ENCODE peak calls at places on chromosomes 3 and 15, in nine cellular contexts. One of them, this sample, is unnamed.

GRCh38 chr3:146589899-146590508 is 15.1 kb downstream of the PLSCR5 start:
- DNase-seq in natural killer cell: no peak
- DNase-seq in left lobe of liver: no peak
- DNase-seq in T47D: peak
- DNase-seq in stimulated activated CD8-positive, alpha-beta memory T cell treated with anti-CD3 and anti-CD28 coated beads, Interleukin-7, amount 100 ng/mL, for 4 hours: no peak
- DNase-seq in PC-3: peak
- DNase-seq in T-helper 9 cell: no peak
- DNase-seq in A549: peak
- DNase-seq in small intestine: peak
- DNase-seq in this sample: peak

GRCh38 chr3:29577250-29577649 is 296.4 kb downstream of the RBMS3 start:
- DNase-seq in T-helper 9 cell: no peak
- DNase-seq in A549: no peak
- DNase-seq in PC-3: no peak
- DNase-seq in T47D: no peak
- DNase-seq in left lobe of liver: no peak
- DNase-seq in small intestine: no peak
- DNase-seq in stimulated activated CD8-positive, alpha-beta memory T cell treated with anti-CD3 and anti-CD28 coated beads, Interleukin-7, amount 100 ng/mL, for 4 hours: no peak
- DNase-seq in natural killer cell: no peak
- DNase-seq in this sample: no peak

GRCh38 chr15:93449798-93450197 is 360.8 kb upstream of the RGMA start:
- DNase-seq in A549: no peak
- DNase-seq in natural killer cell: no peak
- DNase-seq in T-helper 9 cell: no peak
- DNase-seq in PC-3: no peak
- DNase-seq in stimulated activated CD8-positive, alpha-beta memory T cell treated with anti-CD3 and anti-CD28 coated beads, Interleukin-7, amount 100 ng/mL, for 4 hours: no peak
- DNase-seq in left lobe of liver: no peak
- DNase-seq in small intestine: no peak
- DNase-seq in T47D: no peak
- DNase-seq in this sample: no peak

GRCh38 chr3:128497305-128498126 is 4.5 kb upstream of the GATA2 start:
- DNase-seq in T-helper 9 cell: peak
- DNase-seq in natural killer cell: peak
- DNase-seq in A549: peak
- DNase-seq in small intestine: peak
- DNase-seq in stimulated activated CD8-positive, alpha-beta memory T cell treated with anti-CD3 and anti-CD28 coated beads, Interleukin-7, amount 100 ng/mL, for 4 hours: peak
- DNase-seq in left lobe of liver: peak
- DNase-seq in T47D: peak
- DNase-seq in PC-3: peak
- DNase-seq in this sample: peak

GRCh38 chr15:91289324-91289723 is 189.3 kb downstream of the SV2B start:
- DNase-seq in T47D: peak
- DNase-seq in A549: peak
- DNase-seq in T-helper 9 cell: no peak
- DNase-seq in small intestine: no peak
- DNase-seq in PC-3: no peak
- DNase-seq in natural killer cell: no peak
- DNase-seq in left lobe of liver: no peak
- DNase-seq in stimulated activated CD8-positive, alpha-beta memory T cell treated with anti-CD3 and anti-CD28 coated beads, Interleukin-7, amount 100 ng/mL, for 4 hours: no peak
- DNase-seq in this sample: no peak

GRCh38 chr15:31353931-31354330 is 27.3 kb downstream of the KLF13 start:
- DNase-seq in T-helper 9 cell: no peak
- DNase-seq in T47D: no peak
- DNase-seq in small intestine: no peak
- DNase-seq in A549: no peak
- DNase-seq in stimulated activated CD8-positive, alpha-beta memory T cell treated with anti-CD3 and anti-CD28 coated beads, Interleukin-7, amount 100 ng/mL, for 4 hours: no peak
- DNase-seq in left lobe of liver: peak
- DNase-seq in natural killer cell: no peak
- DNase-seq in PC-3: no peak
- DNase-seq in this sample: no peak

GRCh38 chr15:65054333-65055200 is 9.4 kb downstream of the SLC51B start:
- DNase-seq in left lobe of liver: peak
- DNase-seq in A549: peak
- DNase-seq in T-helper 9 cell: peak
- DNase-seq in PC-3: peak
- DNase-seq in stimulated activated CD8-positive, alpha-beta memory T cell treated with anti-CD3 and anti-CD28 coated beads, Interleukin-7, amount 100 ng/mL, for 4 hours: peak
- DNase-seq in natural killer cell: peak
- DNase-seq in small intestine: peak
- DNase-seq in T47D: peak
- DNase-seq in this sample: peak

GRCh38 chr3:166663194-166663593 is 716.9 kb downstream of the ZBBX start:
- DNase-seq in T47D: no peak
- DNase-seq in T-helper 9 cell: no peak
- DNase-seq in stimulated activated CD8-positive, alpha-beta memory T cell treated with anti-CD3 and anti-CD28 coated beads, Interleukin-7, amount 100 ng/mL, for 4 hours: no peak
- DNase-seq in left lobe of liver: no peak
- DNase-seq in A549: no peak
- DNase-seq in PC-3: peak
- DNase-seq in natural killer cell: no peak
- DNase-seq in small intestine: no peak
- DNase-seq in this sample: no peak

GRCh38 chr3:49244589-49245205 is 32.3 kb downstream of the C3orf62 start:
- DNase-seq in T47D: peak
- DNase-seq in T-helper 9 cell: no peak
- DNase-seq in left lobe of liver: no peak
- DNase-seq in stimulated activated CD8-positive, alpha-beta memory T cell treated with anti-CD3 and anti-CD28 coated beads, Interleukin-7, amount 100 ng/mL, for 4 hours: no peak
- DNase-seq in A549: peak
- DNase-seq in PC-3: peak
- DNase-seq in natural killer cell: no peak
- DNase-seq in small intestine: no peak
- DNase-seq in this sample: no peak

GRCh38 chr15:99845009-99845408 is 111.8 kb upstream of the LYSMD4 start:
- DNase-seq in T-helper 9 cell: no peak
- DNase-seq in A549: no peak
- DNase-seq in natural killer cell: no peak
- DNase-seq in stimulated activated CD8-positive, alpha-beta memory T cell treated with anti-CD3 and anti-CD28 coated beads, Interleukin-7, amount 100 ng/mL, for 4 hours: no peak
- DNase-seq in T47D: no peak
- DNase-seq in left lobe of liver: no peak
- DNase-seq in small intestine: no peak
- DNase-seq in PC-3: no peak
- DNase-seq in this sample: no peak

GRCh38 chr3:148697311-148698189 is at the start of gene AGTR1:
- DNase-seq in stimulated activated CD8-positive, alpha-beta memory T cell treated with anti-CD3 and anti-CD28 coated beads, Interleukin-7, amount 100 ng/mL, for 4 hours: no peak
- DNase-seq in small intestine: no peak
- DNase-seq in PC-3: no peak
- DNase-seq in T-helper 9 cell: no peak
- DNase-seq in A549: peak
- DNase-seq in T47D: no peak
- DNase-seq in left lobe of liver: peak
- DNase-seq in natural killer cell: no peak
- DNase-seq in this sample: no peak

GRCh38 chr3:148408667-148409066 is 289.0 kb upstream of the AGTR1 start:
- DNase-seq in small intestine: no peak
- DNase-seq in T47D: no peak
- DNase-seq in A549: no peak
- DNase-seq in left lobe of liver: no peak
- DNase-seq in T-helper 9 cell: no peak
- DNase-seq in PC-3: no peak
- DNase-seq in natural killer cell: no peak
- DNase-seq in stimulated activated CD8-positive, alpha-beta memory T cell treated with anti-CD3 and anti-CD28 coated beads, Interleukin-7, amount 100 ng/mL, for 4 hours: no peak
- DNase-seq in this sample: no peak

GRCh38 chr3:133854264-133854663 is 41.4 kb downstream of the RAB6B start:
- DNase-seq in A549: no peak
- DNase-seq in left lobe of liver: no peak
- DNase-seq in natural killer cell: no peak
- DNase-seq in T47D: no peak
- DNase-seq in PC-3: no peak
- DNase-seq in T-helper 9 cell: no peak
- DNase-seq in small intestine: no peak
- DNase-seq in stimulated activated CD8-positive, alpha-beta memory T cell treated with anti-CD3 and anti-CD28 coated beads, Interleukin-7, amount 100 ng/mL, for 4 hours: no peak
- DNase-seq in this sample: no peak

GRCh38 chr3:177777699-177778098 is 580.4 kb upstream of the TBL1XR1 start:
- DNase-seq in PC-3: peak
- DNase-seq in A549: peak
- DNase-seq in T47D: peak
- DNase-seq in stimulated activated CD8-positive, alpha-beta memory T cell treated with anti-CD3 and anti-CD28 coated beads, Interleukin-7, amount 100 ng/mL, for 4 hours: no peak
- DNase-seq in left lobe of liver: peak
- DNase-seq in natural killer cell: no peak
- DNase-seq in small intestine: peak
- DNase-seq in T-helper 9 cell: peak
- DNase-seq in this sample: no peak

GRCh38 chr3:42066516-42067181 is 24.5 kb upstream of the TRAK1 start:
- DNase-seq in natural killer cell: no peak
- DNase-seq in small intestine: peak
- DNase-seq in stimulated activated CD8-positive, alpha-beta memory T cell treated with anti-CD3 and anti-CD28 coated beads, Interleukin-7, amount 100 ng/mL, for 4 hours: no peak
- DNase-seq in left lobe of liver: no peak
- DNase-seq in A549: no peak
- DNase-seq in T-helper 9 cell: no peak
- DNase-seq in T47D: no peak
- DNase-seq in PC-3: no peak
- DNase-seq in this sample: no peak

GRCh38 chr3:177753498-177754155 is 556.3 kb upstream of the TBL1XR1 start:
- DNase-seq in natural killer cell: no peak
- DNase-seq in stimulated activated CD8-positive, alpha-beta memory T cell treated with anti-CD3 and anti-CD28 coated beads, Interleukin-7, amount 100 ng/mL, for 4 hours: no peak
- DNase-seq in left lobe of liver: peak
- DNase-seq in T47D: no peak
- DNase-seq in small intestine: no peak
- DNase-seq in PC-3: peak
- DNase-seq in T-helper 9 cell: no peak
- DNase-seq in A549: no peak
- DNase-seq in this sample: no peak

GRCh38 chr3:190911382-190911781 is 48.9 kb upstream of the GMNC start:
- DNase-seq in left lobe of liver: no peak
- DNase-seq in PC-3: no peak
- DNase-seq in T47D: no peak
- DNase-seq in natural killer cell: no peak
- DNase-seq in small intestine: no peak
- DNase-seq in stimulated activated CD8-positive, alpha-beta memory T cell treated with anti-CD3 and anti-CD28 coated beads, Interleukin-7, amount 100 ng/mL, for 4 hours: no peak
- DNase-seq in T-helper 9 cell: no peak
- DNase-seq in A549: no peak
- DNase-seq in this sample: no peak

GRCh38 chr3:45659661-45660566 is 29.3 kb upstream of the SACM1L start:
- DNase-seq in small intestine: peak
- DNase-seq in left lobe of liver: peak
- DNase-seq in stimulated activated CD8-positive, alpha-beta memory T cell treated with anti-CD3 and anti-CD28 coated beads, Interleukin-7, amount 100 ng/mL, for 4 hours: no peak
- DNase-seq in T47D: peak
- DNase-seq in T-helper 9 cell: peak
- DNase-seq in A549: peak
- DNase-seq in natural killer cell: no peak
- DNase-seq in PC-3: peak
- DNase-seq in this sample: peak

GRCh38 chr3:108175352-108175751 is 46.9 kb downstream of the IFT57 start:
- DNase-seq in stimulated activated CD8-positive, alpha-beta memory T cell treated with anti-CD3 and anti-CD28 coated beads, Interleukin-7, amount 100 ng/mL, for 4 hours: no peak
- DNase-seq in T-helper 9 cell: no peak
- DNase-seq in left lobe of liver: no peak
- DNase-seq in PC-3: peak
- DNase-seq in natural killer cell: no peak
- DNase-seq in A549: no peak
- DNase-seq in small intestine: no peak
- DNase-seq in T47D: no peak
- DNase-seq in this sample: no peak

GRCh38 chr3:182787302-182788036 is 5.8 kb upstream of the ATP11B start:
- DNase-seq in T47D: no peak
- DNase-seq in A549: no peak
- DNase-seq in stimulated activated CD8-positive, alpha-beta memory T cell treated with anti-CD3 and anti-CD28 coated beads, Interleukin-7, amount 100 ng/mL, for 4 hours: no peak
- DNase-seq in natural killer cell: no peak
- DNase-seq in left lobe of liver: no peak
- DNase-seq in small intestine: no peak
- DNase-seq in PC-3: no peak
- DNase-seq in T-helper 9 cell: no peak
- DNase-seq in this sample: no peak

GRCh38 chr3:188421151-188421821 is 267.3 kb downstream of the LPP start:
- DNase-seq in T-helper 9 cell: no peak
- DNase-seq in left lobe of liver: no peak
- DNase-seq in A549: peak
- DNase-seq in PC-3: peak
- DNase-seq in T47D: no peak
- DNase-seq in small intestine: no peak
- DNase-seq in natural killer cell: no peak
- DNase-seq in stimulated activated CD8-positive, alpha-beta memory T cell treated with anti-CD3 and anti-CD28 coated beads, Interleukin-7, amount 100 ng/mL, for 4 hours: no peak
- DNase-seq in this sample: no peak

GRCh38 chr15:68440136-68440535 is 8.2 kb upstream of the ITGA11 start:
- DNase-seq in PC-3: no peak
- DNase-seq in T47D: no peak
- DNase-seq in natural killer cell: no peak
- DNase-seq in T-helper 9 cell: no peak
- DNase-seq in A549: no peak
- DNase-seq in small intestine: no peak
- DNase-seq in stimulated activated CD8-positive, alpha-beta memory T cell treated with anti-CD3 and anti-CD28 coated beads, Interleukin-7, amount 100 ng/mL, for 4 hours: no peak
- DNase-seq in left lobe of liver: peak
- DNase-seq in this sample: no peak

GRCh38 chr15:76160426-76161152 is 100.8 kb downstream of the TMEM266 start:
- DNase-seq in small intestine: no peak
- DNase-seq in stimulated activated CD8-positive, alpha-beta memory T cell treated with anti-CD3 and anti-CD28 coated beads, Interleukin-7, amount 100 ng/mL, for 4 hours: no peak
- DNase-seq in A549: no peak
- DNase-seq in natural killer cell: no peak
- DNase-seq in T47D: no peak
- DNase-seq in T-helper 9 cell: no peak
- DNase-seq in left lobe of liver: no peak
- DNase-seq in PC-3: no peak
- DNase-seq in this sample: no peak

GRCh38 chr3:59559721-59560514 is 510.1 kb upstream of the CFAP20DC start:
- DNase-seq in PC-3: peak
- DNase-seq in T47D: no peak
- DNase-seq in left lobe of liver: no peak
- DNase-seq in small intestine: no peak
- DNase-seq in stimulated activated CD8-positive, alpha-beta memory T cell treated with anti-CD3 and anti-CD28 coated beads, Interleukin-7, amount 100 ng/mL, for 4 hours: no peak
- DNase-seq in T-helper 9 cell: no peak
- DNase-seq in natural killer cell: no peak
- DNase-seq in A549: peak
- DNase-seq in this sample: no peak